ENCODE peak calls at places on chromosomes 13 and 19, in ten cellular contexts. T, I, G, Z, S, Q, V, Y, C and W are unnamed samples.

GRCh38 chr19:2034729-2035589 is 16.1 kb downstream of the MKNK2 start:
- DNase-seq in T (no peak), Q (peak; percentile 68), G (peak; percentile 58), C (no peak), V (no peak), Z (no peak), S (peak; percentile 84), I (peak; percentile 67), Y (peak; percentile 90), W (peak; percentile 69)

GRCh38 chr13:29939158-29939557 is 88.7 kb upstream of the UBL3 start:
- DNase-seq in S (no peak), C (no peak), Q (no peak), I (no peak), Z (no peak), Y (no peak), T (no peak), G (no peak), V (no peak), W (no peak)

GRCh38 chr13:36417328-36417727 is 15.0 kb upstream of the CCNA1 start:
- DNase-seq in V (no peak), T (no peak), S (no peak), G (no peak), I (no peak), Z (no peak), Q (no peak), Y (no peak), C (no peak), W (no peak)

GRCh38 chr13:112248909-112249592 is 127.1 kb upstream of the SPACA7 start:
- DNase-seq in G (no peak), Y (no peak), T (no peak), Z (no peak), I (no peak), V (no peak), C (peak; percentile 86), Q (no peak), S (no peak), W (no peak)

GRCh38 chr19:23522431-23522830 is 127.2 kb upstream of the ZNF91 start:
- DNase-seq in Y (no peak), G (no peak), T (no peak), Z (no peak), S (no peak), Q (no peak), V (no peak), I (no peak), C (no peak), W (no peak)

GRCh38 chr19:47391510-47392223 is 27.7 kb downstream of the MEIS3 start:
- DNase-seq in G (peak; percentile 70), Z (peak; percentile 64), Y (peak; percentile 94), V (peak; percentile 39), I (peak; percentile 88), Q (peak; percentile 72), T (peak; percentile 31), S (peak; percentile 75), C (peak; percentile 23), W (peak; percentile 76)

GRCh38 chr13:108463365-108463764 is 166.0 kb upstream of the MYO16 start:
- DNase-seq in Z (no peak), T (no peak), Y (no peak), I (no peak), S (no peak), G (peak; percentile 29), V (no peak), C (no peak), Q (no peak), W (no peak)

GRCh38 chr19:2578391-2578826 is 102.5 kb downstream of the GADD45B start:
- DNase-seq in S (peak; percentile 60), Z (no peak), V (no peak), Q (no peak), Y (peak; percentile 86), G (peak; percentile 77), T (no peak), C (no peak), I (no peak), W (no peak)

GRCh38 chr13:99870541-99870940 is 101.0 kb downstream of the ZIC5 start:
- DNase-seq in T (no peak), G (no peak), V (no peak), C (peak; percentile 47), I (no peak), S (no peak), Z (no peak), Q (no peak), Y (no peak), W (no peak)

GRCh38 chr19:49949735-49950589 is 11.0 kb downstream of the SIGLEC11 start:
- DNase-seq in Y (peak; percentile 37), S (no peak), Q (no peak), Z (no peak), V (no peak), C (no peak), T (no peak), G (no peak), I (no peak), W (no peak)

GRCh38 chr13:108957369-108958012 is 328.1 kb downstream of the MYO16 start:
- DNase-seq in T (no peak), V (no peak), I (no peak), C (no peak), Q (no peak), S (no peak), Z (no peak), G (peak; percentile 45), Y (no peak), W (no peak)

GRCh38 chr19:8654591-8655339 is 24.3 kb downstream of the NFILZ start:
- DNase-seq in S (peak; percentile 40), I (peak; percentile 72), V (no peak), Z (peak; percentile 63), C (peak; percentile 11), T (peak; percentile 4), Q (peak; percentile 46), G (peak; percentile 76), Y (peak; percentile 92), W (peak; percentile 69)

GRCh38 chr19:41844601-41845000 is at the start of gene LYPD4:
- DNase-seq in S (no peak), Z (no peak), C (no peak), V (no peak), G (no peak), T (no peak), I (no peak), Q (no peak), Y (peak; percentile 76), W (no peak)

GRCh38 chr13:114235697-114236096 is 1.0 kb downstream of the CDC16 start:
- DNase-seq in Q (no peak), C (no peak), Y (no peak), Z (no peak), G (no peak), V (no peak), I (no peak), S (peak; percentile 26), T (no peak), W (no peak)

GRCh38 chr19:16778796-16779411 is 50.3 kb upstream of the SIN3B start:
- DNase-seq in Z (no peak), I (peak; percentile 29), T (no peak), Y (peak; percentile 82), V (no peak), Q (peak; percentile 14), C (peak; percentile 2), G (peak; percentile 76), S (peak; percentile 66), W (peak; percentile 56)

GRCh38 chr13:113742000-113742441 is 17.0 kb upstream of the TMEM255B start:
- DNase-seq in T (no peak), S (peak; percentile 52), I (no peak), Y (peak; percentile 85), G (no peak), Z (peak; percentile 17), Q (no peak), C (peak; percentile 71), V (no peak), W (no peak)

GRCh38 chr13:41561179-41561578 is 103.8 kb downstream of the RGCC start:
- DNase-seq in S (no peak), Y (no peak), C (no peak), I (no peak), V (no peak), Z (no peak), Q (no peak), T (no peak), G (no peak), W (no peak)

GRCh38 chr19:42242071-42242511 is 311 bp downstream of the GSK3A start:
- DNase-seq in I (no peak), V (no peak), Q (no peak), S (peak; percentile 47), T (peak; percentile 30), Y (no peak), Z (no peak), C (no peak), G (no peak), W (no peak)

GRCh38 chr13:26927511-26927910 is 166.9 kb upstream of the GPR12 start:
- DNase-seq in Z (no peak), V (no peak), I (no peak), S (no peak), C (no peak), G (no peak), Q (no peak), T (no peak), Y (peak; percentile 55), W (no peak)

GRCh38 chr13:96816261-96816660 is 178.0 kb downstream of the OXGR1 start:
- DNase-seq in Y (no peak), T (no peak), S (no peak), V (no peak), I (no peak), Q (no peak), Z (no peak), G (no peak), C (no peak), W (no peak)

GRCh38 chr13:35826626-35827254 is 304.4 kb downstream of the DCLK1 start:
- DNase-seq in Q (no peak), V (no peak), I (no peak), Z (no peak), C (no peak), Y (no peak), T (no peak), G (no peak), S (no peak), W (no peak)

GRCh38 chr19:8336665-8337064 is 6.4 kb downstream of the KANK3 start:
- DNase-seq in S (no peak), C (no peak), I (no peak), T (no peak), Z (no peak), V (no peak), Y (no peak), G (no peak), Q (no peak), W (no peak)

GRCh38 chr13:24617394-24618218 is 62.6 kb upstream of the ATP12A start:
- DNase-seq in T (no peak), G (no peak), I (no peak), S (no peak), C (no peak), V (no peak), Y (no peak), Z (no peak), Q (no peak), W (no peak)

GRCh38 chr13:98834254-98834960 is 81.9 kb upstream of the SLC15A1 start:
- DNase-seq in I (no peak), C (peak; percentile 20), S (no peak), Z (no peak), T (no peak), Q (no peak), V (no peak), G (no peak), Y (no peak), W (no peak)

GRCh38 chr13:62158520-62158919 is 742.9 kb upstream of the PCDH20 start:
- DNase-seq in S (no peak), Y (no peak), T (no peak), I (no peak), Q (no peak), C (no peak), G (no peak), V (no peak), Z (no peak), W (no peak)

GRCh38 chr19:42421591-42422031 is 5.6 kb downstream of the LIPE start:
- DNase-seq in V (no peak), Y (no peak), Z (no peak), S (no peak), G (no peak), I (no peak), C (no peak), Q (no peak), T (no peak), W (no peak)

GRCh38 chr13:63396746-63397145 is 1981.1 kb upstream of the PCDH20 start:
- DNase-seq in C (no peak), Q (no peak), G (no peak), Y (peak; percentile 61), S (no peak), Z (no peak), T (no peak), V (no peak), I (no peak), W (no peak)

GRCh38 chr13:45332831-45333219 is 8.2 kb downstream of the TPT1 start:
- DNase-seq in V (no peak), S (no peak), T (no peak), Z (no peak), Y (no peak), I (no peak), Q (no peak), G (no peak), C (no peak), W (no peak)